ENCODE peak calls at places on chromosomes 13 and 19, in seven cellular contexts. V, E, T, U, D, A and N are unnamed samples.

GRCh38 chr19:17719730-17720486 is 628 bp downstream of the MAP1S start:
- DNase-seq in V (no peak), E (peak; percentile 65), T (no peak), U (no peak), D (peak; percentile 37), A (no peak), N (no peak)

GRCh38 chr19:4284176-4284958 is 5.3 kb downstream of the SHD start:
- DNase-seq in V (peak; percentile 74), E (peak; percentile 90), T (peak; percentile 93), U (no peak), D (peak; percentile 22), A (no peak), N (peak; percentile 81)

GRCh38 chr19:29810504-29810871 is 1.3 kb upstream of the CCNE1 start:
- DNase-seq in V (no peak), E (peak; percentile 14), T (no peak), U (peak; percentile 39), D (peak; percentile 11), A (no peak), N (no peak)

GRCh38 chr19:6424190-6424938 is at the start of gene KHSRP:
- DNase-seq in V (no peak), E (no peak), T (no peak), U (peak; percentile 37), D (peak; percentile 30), A (no peak), N (no peak)

GRCh38 chr13:64007334-64007733 is 2591.7 kb upstream of the PCDH20 start:
- DNase-seq in V (no peak), E (no peak), T (no peak), U (no peak), D (no peak), A (no peak), N (no peak)

GRCh38 chr19:54310543-54310942 is 2.4 kb downstream of the LILRA5 start:
- DNase-seq in V (no peak), E (no peak), T (no peak), U (no peak), D (no peak), A (peak; percentile 45), N (no peak)

GRCh38 chr13:79423801-79424642 is 18.0 kb upstream of the RBM26 start:
- DNase-seq in V (no peak), E (no peak), T (no peak), U (no peak), D (peak; percentile 65), A (no peak), N (peak; percentile 29)

GRCh38 chr13:93425411-93425810 is 198.8 kb downstream of the GPC6 start:
- DNase-seq in V (no peak), E (no peak), T (no peak), U (no peak), D (no peak), A (no peak), N (no peak)

GRCh38 chr13:98293570-98294142 is 116.6 kb upstream of the RNF113B start:
- DNase-seq in V (no peak), E (no peak), T (no peak), U (no peak), D (no peak), A (no peak), N (no peak)

GRCh38 chr19:50325310-50326100 is 3.7 kb downstream of the KCNC3 start:
- DNase-seq in V (peak; percentile 99), E (peak; percentile 62), T (peak; percentile 99), U (no peak), D (peak; percentile 67), A (no peak), N (peak; percentile 84)

GRCh38 chr13:27455331-27455855 is 5.0 kb upstream of the MTIF3 start:
- DNase-seq in V (no peak), E (no peak), T (no peak), U (no peak), D (no peak), A (no peak), N (no peak)

GRCh38 chr13:33132644-33133440 is 116.6 kb downstream of the KL start:
- DNase-seq in V (no peak), E (no peak), T (no peak), U (no peak), D (no peak), A (no peak), N (no peak)

GRCh38 chr13:113774177-113775107 is 15.4 kb downstream of the TMEM255B start:
- DNase-seq in V (peak; percentile 48), E (no peak), T (peak; percentile 19), U (no peak), D (no peak), A (peak; percentile 21), N (no peak)

GRCh38 chr13:26996965-26997752 is 174.5 kb downstream of the USP12 start:
- DNase-seq in V (no peak), E (peak; percentile 16), T (no peak), U (no peak), D (peak; percentile 98), A (no peak), N (no peak)

GRCh38 chr13:26837102-26837501 is 76.5 kb upstream of the GPR12 start:
- DNase-seq in V (no peak), E (no peak), T (no peak), U (no peak), D (no peak), A (peak; percentile 69), N (no peak)

GRCh38 chr13:44574466-44574855 is 1.7 kb downstream of the TSC22D1 start:
- DNase-seq in V (no peak), E (no peak), T (no peak), U (no peak), D (no peak), A (no peak), N (no peak)

GRCh38 chr13:75405976-75406703 is 75.8 kb downstream of the TBC1D4 start:
- DNase-seq in V (no peak), E (no peak), T (no peak), U (peak; percentile 30), D (no peak), A (no peak), N (no peak)

GRCh38 chr19:4967738-4968461 is 1.0 kb upstream of the KDM4B start:
- DNase-seq in V (no peak), E (no peak), T (no peak), U (no peak), D (peak; percentile 57), A (no peak), N (no peak)

GRCh38 chr19:15404097-15404779 is 14.6 kb downstream of the AKAP8L start:
- DNase-seq in V (no peak), E (no peak), T (no peak), U (no peak), D (no peak), A (no peak), N (no peak)

GRCh38 chr19:29245221-29245620 is 32.3 kb upstream of the UQCRFS1 start:
- DNase-seq in V (no peak), E (no peak), T (no peak), U (no peak), D (no peak), A (no peak), N (no peak)

GRCh38 chr13:59679239-59679638 is 484.5 kb downstream of the DIAPH3 start:
- DNase-seq in V (no peak), E (no peak), T (no peak), U (no peak), D (no peak), A (no peak), N (no peak)

DNA sequence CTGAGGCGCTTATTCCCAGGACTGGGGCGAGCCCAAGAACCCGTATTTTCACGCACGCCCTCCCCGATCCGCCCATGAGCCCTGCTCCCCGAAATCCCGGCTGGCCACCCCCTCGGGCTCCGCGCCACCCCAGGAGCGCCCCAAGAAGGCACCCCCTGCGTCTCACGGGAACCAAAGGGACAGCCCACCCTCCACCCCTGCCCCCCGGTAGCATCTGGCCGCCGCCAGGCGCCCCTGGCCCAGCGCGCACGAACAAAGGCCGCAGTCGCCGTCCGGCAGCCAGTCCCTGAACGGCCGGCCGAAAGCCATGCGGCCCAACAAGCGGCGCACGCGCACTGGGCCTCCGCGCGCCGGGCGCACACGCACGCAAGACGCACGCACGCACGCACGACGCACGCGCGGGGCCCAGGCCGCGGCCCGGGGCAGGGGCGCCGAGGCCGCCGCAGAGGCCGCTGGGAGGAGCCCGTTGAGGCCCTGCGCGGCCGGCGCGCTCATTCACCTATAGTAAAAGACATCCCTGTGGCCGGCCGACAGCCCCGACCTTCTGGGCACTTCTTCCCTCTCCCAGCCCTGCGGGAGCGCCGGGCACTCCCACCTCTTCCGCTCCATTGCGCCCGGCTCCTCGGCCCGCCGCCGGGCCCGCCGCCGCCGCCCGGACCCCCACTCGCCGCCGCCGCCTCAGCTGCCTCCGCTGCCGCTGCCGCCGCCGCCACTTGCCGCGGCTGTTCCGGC is 476 bp downstream of the MBD3 start:
- DNase-seq in V (peak; percentile 91), E (peak; percentile 90), T (peak; percentile 75), U (peak; percentile 85), D (peak; percentile 84), A (peak; percentile 93), N (peak; percentile 78)
- TF ChIP-seq POLR2A in V (peak; percentile 94), E (peak; percentile 77), T (peak; percentile 92), U (peak; percentile 72), D (peak; percentile 72), A (no peak), N (peak; percentile 94)

DNA sequence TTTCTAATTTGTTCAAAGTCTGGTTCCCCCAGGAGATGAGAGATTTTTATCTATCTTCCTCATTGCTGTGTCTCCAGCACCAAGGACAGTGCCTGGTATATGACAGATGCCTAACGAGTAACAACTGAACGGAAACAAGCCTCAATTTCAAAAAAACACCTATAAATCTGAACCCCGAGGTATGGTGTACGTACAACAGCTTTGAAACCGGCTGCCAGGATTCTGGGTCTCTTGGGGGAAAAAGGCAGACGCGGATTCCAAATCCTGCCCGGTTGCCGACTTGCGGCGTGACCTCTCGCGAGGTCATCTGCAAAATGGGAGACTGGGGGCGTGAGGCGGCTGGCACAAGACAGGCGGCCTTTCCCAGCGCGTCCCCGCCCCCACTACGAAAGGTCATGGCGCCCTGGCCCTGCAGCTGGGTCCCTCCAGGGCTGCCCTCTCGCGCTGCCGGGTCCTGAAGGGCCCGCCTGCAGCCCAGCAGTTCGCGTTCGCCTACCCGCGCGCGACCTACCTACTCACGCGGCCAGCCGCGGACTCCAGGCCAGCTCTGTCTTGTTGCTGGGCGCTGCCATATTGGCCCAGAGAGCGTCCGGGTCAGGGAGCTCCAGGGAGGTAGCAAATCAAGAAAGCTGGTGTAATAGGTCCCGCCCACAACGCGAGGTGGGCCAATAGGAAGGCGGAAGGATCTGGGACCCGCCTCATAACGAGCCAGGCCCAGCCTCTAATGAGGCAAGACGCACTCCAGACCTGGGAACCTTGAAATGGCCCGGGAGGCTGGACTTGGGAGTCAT is at the start of gene ECSIT:
- DNase-seq in V (peak; percentile 85), E (peak; percentile 98), T (peak; percentile 91), U (peak; percentile 99), D (peak; percentile 98), A (peak; percentile 99), N (peak; percentile 98)
- TF ChIP-seq POLR2A in V (no peak), E (peak; percentile 42), T (peak; percentile 28), U (peak; percentile 10), D (peak; percentile 42), A (no peak), N (peak; percentile 80)

GRCh38 chr19:19526581-19527370 is 1.9 kb upstream of the YJEFN3 start:
- DNase-seq in V (no peak), E (no peak), T (no peak), U (no peak), D (peak; percentile 47), A (no peak), N (no peak)
- TF ChIP-seq POLR2A in V (no peak), E (no peak), T (no peak), U (no peak), D (no peak), A (no peak), N (no peak)

DNA sequence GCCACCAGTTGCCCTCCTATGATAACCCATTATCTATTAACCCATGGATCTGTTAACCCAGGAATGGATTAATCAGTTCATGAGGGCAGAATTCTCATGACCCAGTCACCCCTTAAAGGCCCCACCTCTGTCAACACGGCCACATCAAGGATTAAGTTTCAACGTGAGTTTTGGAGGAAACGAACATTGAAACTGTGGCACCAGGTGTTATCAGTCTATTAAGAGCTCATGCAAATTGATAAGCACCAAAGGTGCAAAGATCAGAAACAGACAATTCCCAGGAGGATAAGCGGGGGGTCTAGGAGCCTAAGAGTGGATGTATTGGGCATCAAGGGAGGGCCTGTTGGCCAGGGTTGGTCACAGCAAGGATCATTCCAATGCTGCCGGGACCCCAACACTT is 19.9 kb upstream of the ELAVL1 start:
- DNase-seq in V (no peak), E (no peak), T (no peak), U (no peak), D (no peak), A (no peak), N (no peak)
- TF ChIP-seq POLR2A in V (no peak), E (no peak), T (no peak), U (no peak), D (no peak), A (no peak), N (no peak)